ENCODE peak calls at places on chromosomes 16 and 17, in four cellular contexts. H, G, A and L are unnamed samples.

GRCh38 chr16:70430667-70431536 is 8.0 kb downstream of the ST3GAL2 start:
- DNase-seq in H (no peak), G (peak; percentile 69), A (peak; percentile 34), L (peak; percentile 59)

GRCh38 chr17:78817123-78817522 is 23.5 kb downstream of the USP36 start:
- DNase-seq in H (no peak), G (peak; percentile 95), A (no peak), L (peak; percentile 93)

GRCh38 chr17:64653325-64653984 is 8.7 kb downstream of the SMURF2 start:
- DNase-seq in H (peak; percentile 60), G (no peak), A (no peak), L (no peak)

GRCh38 chr17:71383111-71383510 is 737.7 kb upstream of the SOX9 start:
- DNase-seq in H (peak; percentile 64), G (no peak), A (no peak), L (no peak)

GRCh38 chr16:69910964-69911363 is 40.2 kb upstream of the CLEC18A start:
- DNase-seq in H (no peak), G (no peak), A (no peak), L (no peak)

GRCh38 chr16:73725147-73725546 is 571.5 kb upstream of the PSMD7 start:
- DNase-seq in H (no peak), G (no peak), A (no peak), L (no peak)

GRCh38 chr16:48054881-48055601 is 100.8 kb downstream of the ABCC12 start:
- DNase-seq in H (peak; percentile 63), G (peak; percentile 22), A (peak; percentile 47), L (peak; percentile 17)

GRCh38 chr17:850828-851759 is 68.9 kb downstream of the MRM3 start:
- DNase-seq in H (peak; percentile 85), G (no peak), A (peak; percentile 43), L (no peak)

GRCh38 chr17:5701371-5701770 is 117.1 kb upstream of the NLRP1 start:
- DNase-seq in H (no peak), G (no peak), A (no peak), L (no peak)

GRCh38 chr17:77880702-77881450 is 77.6 kb upstream of the TNRC6C start:
- DNase-seq in H (no peak), G (peak; percentile 12), A (no peak), L (no peak)

GRCh38 chr16:51393381-51394005 is 242.4 kb upstream of the SALL1 start:
- DNase-seq in H (no peak), G (no peak), A (no peak), L (no peak)

GRCh38 chr16:31875112-31875803 is 1.7 kb downstream of the ZNF267 start:
- DNase-seq in H (peak; percentile 50), G (no peak), A (no peak), L (no peak)

GRCh38 chr16:1494711-1495110 is 1.6 kb downstream of the TELO2 start:
- DNase-seq in H (peak; percentile 22), G (no peak), A (peak; percentile 65), L (no peak)

GRCh38 chr16:58494981-58495860 is 4.7 kb upstream of the NDRG4 start:
- DNase-seq in H (peak; percentile 89), G (peak; percentile 64), A (peak; percentile 95), L (peak; percentile 94)

GRCh38 chr17:2398188-2398587 is 2.7 kb downstream of the MNT start:
- DNase-seq in H (no peak), G (no peak), A (no peak), L (no peak)
- H3K4me3 ChIP-seq in H (peak overlapping the region; percentile 60), G (no peak overlapping the region), A (peak overlapping the region; percentile 97), L (no peak overlapping the region)

DNA sequence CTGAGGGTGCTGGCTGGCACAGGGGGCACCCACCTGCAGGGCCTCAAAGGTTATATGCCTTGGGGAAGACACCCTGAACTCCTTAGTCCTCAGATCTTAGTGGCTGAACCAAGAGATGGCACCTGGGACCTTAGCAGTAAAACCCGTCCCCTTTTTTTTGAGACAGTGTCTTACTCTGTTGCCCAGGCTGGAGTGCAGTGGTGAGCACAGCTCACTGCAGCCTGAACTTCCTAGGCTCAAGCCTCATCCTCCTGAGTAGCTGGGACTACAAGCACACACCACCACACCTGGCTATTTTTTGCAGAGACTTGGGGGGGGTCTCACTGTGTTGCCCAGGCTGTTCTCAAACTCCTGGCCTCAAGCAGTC is 237.2 kb downstream of the MRTFB start:
- DNase-seq in H (no peak), G (no peak), A (no peak), L (no peak)
- H3K4me3 ChIP-seq in H (peak overlapping the region; percentile 41), G (no peak overlapping the region), A (no peak overlapping the region), L (peak overlapping the region; percentile 54)

GRCh38 chr17:9002610-9003354 is 18.5 kb upstream of the NTN1 start:
- DNase-seq in H (no peak), G (no peak), A (no peak), L (no peak)
- H3K4me3 ChIP-seq in H (no peak overlapping the region), G (no peak overlapping the region), A (peak overlapping the region; percentile 49), L (no peak overlapping the region)

DNA sequence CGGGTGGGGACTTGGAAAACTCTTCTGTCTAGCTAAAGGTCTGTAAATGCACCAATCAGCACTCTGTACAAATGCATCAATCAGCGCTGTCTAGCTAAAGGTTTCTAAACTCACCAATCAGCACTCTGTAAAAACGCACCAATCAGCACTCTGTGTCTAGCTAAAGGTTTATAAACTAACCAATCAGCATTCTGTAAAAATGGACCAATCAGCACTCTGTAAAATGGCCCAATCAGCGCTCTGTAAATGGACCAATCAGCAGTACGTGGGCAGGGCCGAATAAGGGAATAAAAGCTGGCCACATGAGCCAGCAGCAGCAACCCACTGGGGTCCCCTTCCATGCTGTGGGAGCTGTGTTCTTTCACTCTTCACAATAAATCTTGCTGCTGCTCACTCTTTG is 55.3 kb downstream of the ANKRD11 start:
- DNase-seq in H (no peak), G (no peak), A (no peak), L (no peak)
- H3K4me3 ChIP-seq in H (no peak overlapping the region), G (no peak overlapping the region), A (no peak overlapping the region), L (no peak overlapping the region)

GRCh38 chr17:8188408-8188839 is 1.6 kb downstream of the BORCS6 start:
- DNase-seq in H (no peak), G (peak; percentile 17), A (no peak), L (no peak)

GRCh38 chr17:8190506-8190905 is 526 bp upstream of the BORCS6 start:
- DNase-seq in H (no peak), G (no peak), A (no peak), L (no peak)

GRCh38 chr17:8189041-8189710 is 804 bp downstream of the BORCS6 start:
- DNase-seq in H (peak; percentile 16), G (peak; percentile 36), A (no peak), L (no peak)

GRCh38 chr17:8189711-8190477 is at the start of gene BORCS6:
- DNase-seq in H (peak; percentile 99), G (peak; percentile 97), A (peak; percentile 98), L (peak; percentile 98)

DNA sequence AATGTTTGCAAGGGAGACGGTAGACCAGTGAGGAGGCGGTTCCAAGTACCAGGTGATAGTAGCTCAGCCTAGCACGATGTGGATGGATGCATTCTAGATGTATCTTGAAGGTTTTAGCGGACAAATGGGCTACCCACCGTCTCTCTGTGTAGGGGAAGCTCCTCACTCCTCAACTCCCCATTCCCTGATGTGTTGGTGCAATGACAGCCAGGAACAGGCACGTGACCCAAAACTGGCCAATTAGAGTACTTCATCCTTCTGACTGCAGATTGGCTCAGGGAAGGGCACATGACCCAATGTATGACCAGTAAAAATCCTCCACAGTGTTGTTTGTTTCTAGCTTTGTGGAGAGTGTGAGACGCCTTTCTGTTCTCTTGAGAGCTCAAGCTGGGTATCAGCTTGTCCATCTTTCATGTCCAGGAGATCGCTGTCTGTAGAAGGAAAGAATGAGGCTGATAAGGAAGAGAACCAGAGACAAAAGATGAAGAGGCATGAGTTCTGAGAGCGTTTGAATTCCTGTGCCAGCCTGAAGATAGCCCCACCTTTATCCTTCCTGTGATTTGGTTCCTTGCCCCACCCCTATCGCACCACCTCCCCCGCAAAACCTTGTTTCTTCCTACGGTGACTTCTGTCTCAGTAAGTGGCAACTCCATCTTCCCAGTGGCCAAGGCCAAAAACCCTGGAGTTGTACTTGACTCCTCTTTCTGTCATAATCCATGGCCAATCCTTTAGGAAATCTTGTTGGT is 2.3 kb upstream of the BORCS6 start:
- DNase-seq in H (peak; percentile 83), G (peak; percentile 73), A (peak; percentile 92), L (peak; percentile 93)
- H3K4me3 ChIP-seq in H (peak overlapping the region; percentile 52), G (no peak overlapping the region), A (peak overlapping the region; percentile 38), L (peak overlapping the region; percentile 58)

GRCh38 chr16:4320030-4320429 is 4.2 kb downstream of the GLIS2 start:
- DNase-seq in H (no peak), G (no peak), A (no peak), L (no peak)
- H3K4me3 ChIP-seq in H (no peak overlapping the region), G (no peak overlapping the region), A (peak overlapping the region; percentile 82), L (no peak overlapping the region)

DNA sequence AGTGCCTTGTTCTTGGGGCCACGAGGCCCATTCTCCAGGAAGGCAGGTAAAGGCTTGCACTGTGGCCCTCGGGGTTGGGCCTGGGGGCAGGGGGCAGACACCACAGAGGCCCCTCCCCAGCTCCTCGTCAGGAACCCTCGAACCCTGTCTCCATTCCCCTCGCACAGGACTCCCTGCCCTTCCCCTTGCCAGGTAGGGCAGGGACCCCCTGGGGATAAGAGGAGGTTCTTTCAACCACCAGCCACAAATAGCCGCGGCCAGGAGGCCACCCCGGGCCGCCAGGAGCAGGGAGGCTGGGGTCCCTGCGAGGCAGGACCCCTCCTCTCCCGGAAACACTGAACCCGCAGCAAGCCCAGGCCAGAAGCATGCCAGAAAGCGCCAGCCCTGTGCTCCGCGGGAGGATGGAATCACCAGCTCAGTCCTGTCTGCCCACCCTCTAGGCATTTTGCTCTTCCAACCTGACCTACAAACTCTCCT is 45.6 kb downstream of the SLC47A1 start:
- DNase-seq in H (no peak), G (no peak), A (no peak), L (no peak)
- H3K4me3 ChIP-seq in H (no peak overlapping the region), G (no peak overlapping the region), A (no peak overlapping the region), L (no peak overlapping the region)

GRCh38 chr17:43714338-43715149 is 44.0 kb downstream of the SOST start:
- DNase-seq in H (peak; percentile 69), G (no peak), A (no peak), L (no peak)
- H3K4me3 ChIP-seq in H (no peak overlapping the region), G (no peak overlapping the region), A (peak overlapping the region; percentile 57), L (no peak overlapping the region)

DNA sequence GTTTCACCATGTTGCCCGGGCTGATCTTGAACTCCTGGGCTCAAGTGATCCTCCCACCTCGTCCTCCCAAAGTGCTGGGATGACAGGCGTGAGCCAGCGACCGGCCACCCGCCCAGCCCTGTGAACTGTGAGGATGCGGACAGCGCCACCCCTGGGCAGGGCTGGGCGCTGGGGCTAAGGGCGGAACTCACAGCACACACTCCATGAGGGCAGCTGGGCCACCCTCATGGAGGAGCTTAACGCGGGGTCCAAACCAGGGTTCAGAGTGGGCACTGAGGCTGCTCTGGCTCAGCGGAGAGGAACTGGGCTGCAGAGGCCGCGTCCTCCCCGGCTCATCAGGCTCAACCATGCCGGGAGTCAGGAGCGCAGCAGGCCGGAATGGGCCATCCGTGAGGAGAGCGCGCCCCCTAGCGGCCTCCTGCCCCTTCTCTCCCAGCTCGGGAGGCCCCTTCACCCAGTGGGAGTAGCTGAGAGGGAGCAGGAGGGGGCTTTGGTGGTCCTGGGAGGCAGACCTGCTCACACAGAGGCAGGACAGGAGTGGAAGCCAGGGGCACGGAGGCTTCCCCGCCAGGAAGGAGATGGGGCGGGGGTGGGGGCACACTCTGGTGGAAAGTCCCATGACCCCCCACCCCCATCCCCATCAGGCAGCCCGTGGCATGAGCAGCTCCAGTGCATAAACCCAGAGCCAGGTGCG is 13.8 kb downstream of the CORO7 start:
- DNase-seq in H (peak; percentile 67), G (peak; percentile 61), A (peak; percentile 79), L (peak; percentile 27)
- H3K4me3 ChIP-seq in H (peak overlapping the region; percentile 39), G (no peak overlapping the region), A (no peak overlapping the region), L (no peak overlapping the region)